ENCODE peak calls at places on chromosomes 2 and 18, in nine cellular contexts. One of them, this sample, is unnamed.

GRCh38 chr18:43661570-43661969 is 384.3 kb upstream of the SYT4 start:
- DNase-seq in A549: peak
- DNase-seq in colonic mucosa: no peak
- DNase-seq in brain microvascular endothelial cell: peak
- DNase-seq in psoas muscle: no peak
- DNase-seq in mesendoderm: peak
- DNase-seq in left ventricle myocardium inferior: no peak
- DNase-seq in neural progenitor cell: peak
- DNase-seq in effector memory CD4-positive, alpha-beta T cell: no peak
- DNase-seq in this sample: no peak

GRCh38 chr2:124810132-124810531 is 785.0 kb downstream of the CNTNAP5 start:
- DNase-seq in A549: peak
- DNase-seq in colonic mucosa: peak
- DNase-seq in brain microvascular endothelial cell: no peak
- DNase-seq in psoas muscle: no peak
- DNase-seq in mesendoderm: peak
- DNase-seq in left ventricle myocardium inferior: peak
- DNase-seq in neural progenitor cell: peak
- DNase-seq in effector memory CD4-positive, alpha-beta T cell: no peak
- DNase-seq in this sample: no peak

GRCh38 chr2:201880620-201881381 is 74.5 kb downstream of the CDK15 start:
- DNase-seq in A549: no peak
- DNase-seq in colonic mucosa: no peak
- DNase-seq in brain microvascular endothelial cell: peak
- DNase-seq in psoas muscle: peak
- DNase-seq in mesendoderm: no peak
- DNase-seq in left ventricle myocardium inferior: no peak
- DNase-seq in neural progenitor cell: no peak
- DNase-seq in effector memory CD4-positive, alpha-beta T cell: no peak
- DNase-seq in this sample: no peak

GRCh38 chr2:63875758-63876710 is 34.3 kb downstream of the UGP2 start:
- DNase-seq in A549: no peak
- DNase-seq in colonic mucosa: no peak
- DNase-seq in brain microvascular endothelial cell: no peak
- DNase-seq in psoas muscle: no peak
- DNase-seq in mesendoderm: peak
- DNase-seq in left ventricle myocardium inferior: no peak
- DNase-seq in neural progenitor cell: no peak
- DNase-seq in effector memory CD4-positive, alpha-beta T cell: no peak
- DNase-seq in this sample: no peak

GRCh38 chr2:128275498-128276045 is 43.1 kb downstream of the HS6ST1 start:
- DNase-seq in A549: no peak
- DNase-seq in colonic mucosa: no peak
- DNase-seq in brain microvascular endothelial cell: no peak
- DNase-seq in psoas muscle: no peak
- DNase-seq in mesendoderm: no peak
- DNase-seq in left ventricle myocardium inferior: no peak
- DNase-seq in neural progenitor cell: no peak
- DNase-seq in effector memory CD4-positive, alpha-beta T cell: no peak
- DNase-seq in this sample: no peak

GRCh38 chr2:27885246-27885645 is 4.9 kb downstream of the RBKS start:
- DNase-seq in A549: no peak
- DNase-seq in colonic mucosa: no peak
- DNase-seq in brain microvascular endothelial cell: no peak
- DNase-seq in psoas muscle: no peak
- DNase-seq in mesendoderm: no peak
- DNase-seq in left ventricle myocardium inferior: no peak
- DNase-seq in neural progenitor cell: no peak
- DNase-seq in effector memory CD4-positive, alpha-beta T cell: no peak
- DNase-seq in this sample: no peak

GRCh38 chr2:239822146-239822945 is 202.8 kb downstream of the NDUFA10 start:
- DNase-seq in A549: no peak
- DNase-seq in colonic mucosa: peak
- DNase-seq in brain microvascular endothelial cell: no peak
- DNase-seq in psoas muscle: no peak
- DNase-seq in mesendoderm: no peak
- DNase-seq in left ventricle myocardium inferior: no peak
- DNase-seq in neural progenitor cell: no peak
- DNase-seq in effector memory CD4-positive, alpha-beta T cell: no peak
- DNase-seq in this sample: no peak

GRCh38 chr18:35680139-35680551 is 98.6 kb downstream of the GALNT1 start:
- DNase-seq in A549: no peak
- DNase-seq in colonic mucosa: no peak
- DNase-seq in brain microvascular endothelial cell: peak
- DNase-seq in psoas muscle: no peak
- DNase-seq in mesendoderm: peak
- DNase-seq in left ventricle myocardium inferior: no peak
- DNase-seq in neural progenitor cell: no peak
- DNase-seq in effector memory CD4-positive, alpha-beta T cell: no peak
- DNase-seq in this sample: no peak

GRCh38 chr2:41723531-41723930 is 324.3 kb upstream of the PKDCC start:
- DNase-seq in A549: no peak
- DNase-seq in colonic mucosa: no peak
- DNase-seq in brain microvascular endothelial cell: no peak
- DNase-seq in psoas muscle: no peak
- DNase-seq in mesendoderm: no peak
- DNase-seq in left ventricle myocardium inferior: no peak
- DNase-seq in neural progenitor cell: no peak
- DNase-seq in effector memory CD4-positive, alpha-beta T cell: no peak
- DNase-seq in this sample: no peak

DNA sequence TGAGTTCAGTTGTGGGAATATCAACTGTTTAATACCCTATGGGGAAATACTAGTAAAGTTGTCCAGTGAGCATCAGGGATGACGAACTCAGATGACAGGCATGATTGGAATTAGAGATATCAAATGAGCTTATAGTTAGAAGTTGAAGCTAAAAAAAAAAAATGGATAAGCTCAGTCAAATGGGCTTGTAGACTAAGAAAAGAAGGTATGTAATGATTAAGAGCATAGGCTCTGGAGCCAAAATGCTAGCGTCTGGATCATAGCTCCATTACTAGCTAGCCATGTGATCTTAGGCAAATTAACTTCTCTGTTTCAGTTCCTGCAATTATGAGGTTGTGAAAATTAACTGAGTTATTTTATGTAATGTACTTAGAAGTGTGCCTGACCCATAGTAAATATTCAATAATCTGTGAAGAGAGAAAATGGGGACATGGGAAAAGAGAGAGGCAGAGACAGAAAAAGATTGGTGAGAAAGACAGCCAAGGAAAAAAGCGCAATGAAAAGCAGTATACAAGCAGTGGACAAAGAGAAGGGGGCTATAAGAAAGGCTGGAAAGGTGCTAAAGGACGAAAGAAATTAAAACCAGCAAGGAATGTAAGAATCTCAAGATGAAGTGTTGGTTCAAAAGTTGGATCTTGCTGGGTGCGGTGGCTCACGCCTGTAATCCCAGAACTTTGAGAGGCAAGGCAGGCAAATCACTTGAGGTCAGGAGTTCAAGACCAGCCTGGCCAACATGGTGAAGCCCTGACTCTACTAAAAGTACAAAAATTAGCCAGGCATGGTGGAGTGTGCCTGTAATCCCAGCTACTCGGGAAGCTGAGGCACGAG is 95.6 kb upstream of the SLC39A10 start:
- DNase-seq in A549: peak
- DNase-seq in colonic mucosa: no peak
- DNase-seq in brain microvascular endothelial cell: peak
- DNase-seq in psoas muscle: no peak
- DNase-seq in mesendoderm: no peak
- DNase-seq in left ventricle myocardium inferior: no peak
- DNase-seq in neural progenitor cell: no peak
- DNase-seq in effector memory CD4-positive, alpha-beta T cell: no peak
- DNase-seq in this sample: no peak
- H3K27ac ChIP-seq in A549: peak
- H3K27ac ChIP-seq in colonic mucosa: peak
- H3K27ac ChIP-seq in brain microvascular endothelial cell: peak
- H3K27ac ChIP-seq in psoas muscle: no peak
- H3K27ac ChIP-seq in mesendoderm: no peak
- H3K27ac ChIP-seq in left ventricle myocardium inferior: no peak
- H3K27ac ChIP-seq in neural progenitor cell: no peak
- H3K27ac ChIP-seq in effector memory CD4-positive, alpha-beta T cell: peak
- H3K27ac ChIP-seq in this sample: no peak

GRCh38 chr18:49663755-49664085 is 101.9 kb downstream of the LIPG start:
- DNase-seq in A549: no peak
- DNase-seq in colonic mucosa: no peak
- DNase-seq in brain microvascular endothelial cell: no peak
- DNase-seq in psoas muscle: no peak
- DNase-seq in mesendoderm: no peak
- DNase-seq in left ventricle myocardium inferior: no peak
- DNase-seq in neural progenitor cell: no peak
- DNase-seq in effector memory CD4-positive, alpha-beta T cell: no peak
- DNase-seq in this sample: no peak

GRCh38 chr18:49666045-49666444 is 104.2 kb downstream of the LIPG start:
- DNase-seq in A549: no peak
- DNase-seq in colonic mucosa: no peak
- DNase-seq in brain microvascular endothelial cell: peak
- DNase-seq in psoas muscle: no peak
- DNase-seq in mesendoderm: no peak
- DNase-seq in left ventricle myocardium inferior: no peak
- DNase-seq in neural progenitor cell: no peak
- DNase-seq in effector memory CD4-positive, alpha-beta T cell: no peak
- DNase-seq in this sample: no peak

GRCh38 chr18:49658871-49659378 is 97.1 kb downstream of the LIPG start:
- DNase-seq in A549: no peak
- DNase-seq in colonic mucosa: no peak
- DNase-seq in brain microvascular endothelial cell: no peak
- DNase-seq in psoas muscle: no peak
- DNase-seq in mesendoderm: peak
- DNase-seq in left ventricle myocardium inferior: no peak
- DNase-seq in neural progenitor cell: no peak
- DNase-seq in effector memory CD4-positive, alpha-beta T cell: no peak
- DNase-seq in this sample: no peak

GRCh38 chr18:49664086-49664890 is 102.4 kb downstream of the LIPG start:
- DNase-seq in A549: no peak
- DNase-seq in colonic mucosa: peak
- DNase-seq in brain microvascular endothelial cell: no peak
- DNase-seq in psoas muscle: peak
- DNase-seq in mesendoderm: no peak
- DNase-seq in left ventricle myocardium inferior: peak
- DNase-seq in neural progenitor cell: no peak
- DNase-seq in effector memory CD4-positive, alpha-beta T cell: no peak
- DNase-seq in this sample: no peak

DNA sequence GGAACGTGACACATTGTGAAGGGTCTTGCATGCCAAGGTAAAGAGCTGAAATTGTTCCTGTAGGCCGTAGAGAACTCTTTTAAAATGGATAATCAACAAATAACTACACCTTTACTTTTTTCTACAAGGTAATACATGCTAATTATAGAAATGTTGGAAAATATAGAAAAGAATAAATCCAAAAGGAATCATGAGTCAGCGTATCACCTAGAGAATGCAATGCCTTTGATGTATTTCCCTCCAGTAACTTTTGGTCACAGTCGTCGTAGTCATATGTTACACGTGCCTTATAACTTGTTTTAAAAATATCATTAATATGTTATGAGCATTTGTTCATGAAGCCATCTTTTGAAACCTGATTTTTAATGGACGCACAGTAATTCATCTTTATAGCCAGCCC is 100.6 kb downstream of the LIPG start:
- DNase-seq in A549: no peak
- DNase-seq in colonic mucosa: no peak
- DNase-seq in brain microvascular endothelial cell: no peak
- DNase-seq in psoas muscle: no peak
- DNase-seq in mesendoderm: no peak
- DNase-seq in left ventricle myocardium inferior: no peak
- DNase-seq in neural progenitor cell: no peak
- DNase-seq in effector memory CD4-positive, alpha-beta T cell: no peak
- DNase-seq in this sample: no peak
- H3K27ac ChIP-seq in A549: no peak
- H3K27ac ChIP-seq in colonic mucosa: no peak
- H3K27ac ChIP-seq in brain microvascular endothelial cell: no peak
- H3K27ac ChIP-seq in psoas muscle: no peak
- H3K27ac ChIP-seq in mesendoderm: no peak
- H3K27ac ChIP-seq in left ventricle myocardium inferior: no peak
- H3K27ac ChIP-seq in neural progenitor cell: no peak
- H3K27ac ChIP-seq in effector memory CD4-positive, alpha-beta T cell: no peak
- H3K27ac ChIP-seq in this sample: no peak

GRCh38 chr2:227462463-227462951 is 9.4 kb upstream of the AGFG1 start:
- DNase-seq in A549: no peak
- DNase-seq in colonic mucosa: no peak
- DNase-seq in brain microvascular endothelial cell: no peak
- DNase-seq in psoas muscle: no peak
- DNase-seq in mesendoderm: no peak
- DNase-seq in left ventricle myocardium inferior: no peak
- DNase-seq in neural progenitor cell: no peak
- DNase-seq in effector memory CD4-positive, alpha-beta T cell: no peak
- DNase-seq in this sample: no peak

GRCh38 chr2:227464356-227464755 is 7.6 kb upstream of the AGFG1 start:
- DNase-seq in A549: no peak
- DNase-seq in colonic mucosa: no peak
- DNase-seq in brain microvascular endothelial cell: no peak
- DNase-seq in psoas muscle: no peak
- DNase-seq in mesendoderm: no peak
- DNase-seq in left ventricle myocardium inferior: no peak
- DNase-seq in neural progenitor cell: no peak
- DNase-seq in effector memory CD4-positive, alpha-beta T cell: no peak
- DNase-seq in this sample: no peak

GRCh38 chr2:227464851-227465250 is 7.1 kb upstream of the AGFG1 start:
- DNase-seq in A549: no peak
- DNase-seq in colonic mucosa: no peak
- DNase-seq in brain microvascular endothelial cell: no peak
- DNase-seq in psoas muscle: no peak
- DNase-seq in mesendoderm: no peak
- DNase-seq in left ventricle myocardium inferior: no peak
- DNase-seq in neural progenitor cell: no peak
- DNase-seq in effector memory CD4-positive, alpha-beta T cell: no peak
- DNase-seq in this sample: no peak

GRCh38 chr2:227462972-227463931 is 8.7 kb upstream of the AGFG1 start:
- DNase-seq in A549: no peak
- DNase-seq in colonic mucosa: no peak
- DNase-seq in brain microvascular endothelial cell: no peak
- DNase-seq in psoas muscle: no peak
- DNase-seq in mesendoderm: no peak
- DNase-seq in left ventricle myocardium inferior: no peak
- DNase-seq in neural progenitor cell: peak
- DNase-seq in effector memory CD4-positive, alpha-beta T cell: no peak
- DNase-seq in this sample: no peak

DNA sequence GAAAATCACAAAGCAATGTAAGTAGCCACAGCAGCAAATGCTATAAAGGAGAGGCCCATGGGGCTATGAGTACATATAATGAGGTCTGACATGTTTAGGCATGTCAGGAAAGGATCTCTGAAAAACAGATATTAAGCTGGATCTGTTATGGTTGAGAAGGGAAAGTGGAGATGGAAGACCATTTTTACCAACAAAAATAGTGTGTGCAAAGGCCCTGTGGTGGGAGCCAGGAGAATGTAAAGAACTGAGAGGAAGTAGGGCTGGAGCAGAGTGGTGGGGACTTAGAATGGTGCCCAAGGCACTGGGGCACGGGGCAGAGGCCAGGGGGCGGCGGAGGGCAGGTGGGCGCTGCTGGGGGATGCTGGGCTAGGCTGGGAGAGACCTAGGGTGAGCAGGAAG is 5.1 kb upstream of the AGFG1 start:
- DNase-seq in A549: no peak
- DNase-seq in colonic mucosa: no peak
- DNase-seq in brain microvascular endothelial cell: no peak
- DNase-seq in psoas muscle: no peak
- DNase-seq in mesendoderm: no peak
- DNase-seq in left ventricle myocardium inferior: no peak
- DNase-seq in neural progenitor cell: no peak
- DNase-seq in effector memory CD4-positive, alpha-beta T cell: no peak
- DNase-seq in this sample: no peak
- H3K27ac ChIP-seq in A549: peak
- H3K27ac ChIP-seq in colonic mucosa: peak
- H3K27ac ChIP-seq in brain microvascular endothelial cell: peak
- H3K27ac ChIP-seq in psoas muscle: no peak
- H3K27ac ChIP-seq in mesendoderm: peak
- H3K27ac ChIP-seq in left ventricle myocardium inferior: peak
- H3K27ac ChIP-seq in neural progenitor cell: no peak
- H3K27ac ChIP-seq in effector memory CD4-positive, alpha-beta T cell: no peak
- H3K27ac ChIP-seq in this sample: no peak

GRCh38 chr2:134836986-134837385 is 1.4 kb upstream of the ACMSD start:
- DNase-seq in A549: no peak
- DNase-seq in colonic mucosa: no peak
- DNase-seq in brain microvascular endothelial cell: peak
- DNase-seq in psoas muscle: no peak
- DNase-seq in mesendoderm: no peak
- DNase-seq in left ventricle myocardium inferior: no peak
- DNase-seq in neural progenitor cell: no peak
- DNase-seq in effector memory CD4-positive, alpha-beta T cell: no peak
- DNase-seq in this sample: no peak
- H3K27ac ChIP-seq in A549: peak
- H3K27ac ChIP-seq in colonic mucosa: no peak
- H3K27ac ChIP-seq in brain microvascular endothelial cell: no peak
- H3K27ac ChIP-seq in psoas muscle: no peak
- H3K27ac ChIP-seq in mesendoderm: no peak
- H3K27ac ChIP-seq in left ventricle myocardium inferior: no peak
- H3K27ac ChIP-seq in neural progenitor cell: no peak
- H3K27ac ChIP-seq in effector memory CD4-positive, alpha-beta T cell: no peak
- H3K27ac ChIP-seq in this sample: no peak